ENCODE peak calls at places on chromosomes 1 and 21, in seven cellular contexts. One of them, this sample, is unnamed. For H3K79me1, the result is how much of the 10 kb centered on the place peaks cover.

GRCh38 chr1:208132287-208132882 is 111.8 kb downstream of the PLXNA2 start:
- DNase-seq in IMR-90: peak
- DNase-seq in neuronal stem cell: peak
- DNase-seq in H9: peak
- DNase-seq in mesenchymal stem cell: peak
- DNase-seq in H1: peak
- DNase-seq in trophoblast cell: peak
- DNase-seq in this sample: peak

GRCh38 chr1:85623061-85623471 is 42.5 kb downstream of the CCN1 start:
- DNase-seq in IMR-90: peak
- DNase-seq in neuronal stem cell: no peak
- DNase-seq in H9: no peak
- DNase-seq in mesenchymal stem cell: peak
- DNase-seq in H1: no peak
- DNase-seq in trophoblast cell: peak
- DNase-seq in this sample: no peak

GRCh38 chr1:234206651-234207284 is 166.5 kb upstream of the COA6 start:
- DNase-seq in IMR-90: peak
- DNase-seq in neuronal stem cell: no peak
- DNase-seq in H9: no peak
- DNase-seq in mesenchymal stem cell: peak
- DNase-seq in H1: no peak
- DNase-seq in trophoblast cell: peak
- DNase-seq in this sample: no peak

GRCh38 chr1:235429143-235429542 is 61.9 kb downstream of the TBCE start:
- DNase-seq in IMR-90: no peak
- DNase-seq in neuronal stem cell: no peak
- DNase-seq in H9: no peak
- DNase-seq in mesenchymal stem cell: no peak
- DNase-seq in H1: no peak
- DNase-seq in trophoblast cell: no peak
- DNase-seq in this sample: no peak

GRCh38 chr1:247007511-247008405 is at the start of gene ZNF695:
- DNase-seq in IMR-90: peak
- DNase-seq in neuronal stem cell: peak
- DNase-seq in H9: peak
- DNase-seq in mesenchymal stem cell: peak
- DNase-seq in H1: peak
- DNase-seq in trophoblast cell: peak
- DNase-seq in this sample: peak

GRCh38 chr1:221087919-221088318 is 208.7 kb downstream of the HLX start:
- DNase-seq in IMR-90: peak
- DNase-seq in neuronal stem cell: no peak
- DNase-seq in H9: no peak
- DNase-seq in mesenchymal stem cell: peak
- DNase-seq in H1: no peak
- DNase-seq in trophoblast cell: no peak
- DNase-seq in this sample: no peak

GRCh38 chr1:145997156-145998023 is 1.0 kb upstream of the TXNIP start:
- DNase-seq in IMR-90: no peak
- DNase-seq in neuronal stem cell: no peak
- DNase-seq in H9: no peak
- DNase-seq in mesenchymal stem cell: no peak
- DNase-seq in H1: no peak
- DNase-seq in trophoblast cell: no peak
- DNase-seq in this sample: peak

GRCh38 chr1:174051956-174052355 is 29.8 kb upstream of the RC3H1 start:
- DNase-seq in IMR-90: no peak
- DNase-seq in neuronal stem cell: peak
- DNase-seq in H9: no peak
- DNase-seq in mesenchymal stem cell: no peak
- DNase-seq in H1: no peak
- DNase-seq in trophoblast cell: no peak
- DNase-seq in this sample: no peak

GRCh38 chr1:227886503-227886961 is 61.2 kb downstream of the WNT9A start:
- DNase-seq in IMR-90: no peak
- DNase-seq in neuronal stem cell: no peak
- DNase-seq in H9: peak
- DNase-seq in mesenchymal stem cell: no peak
- DNase-seq in H1: peak
- DNase-seq in trophoblast cell: no peak
- DNase-seq in this sample: no peak

GRCh38 chr1:68358439-68358838 is 91.3 kb downstream of the RPE65 start:
- DNase-seq in IMR-90: peak
- DNase-seq in neuronal stem cell: no peak
- DNase-seq in H9: no peak
- DNase-seq in mesenchymal stem cell: peak
- DNase-seq in H1: no peak
- DNase-seq in trophoblast cell: no peak
- DNase-seq in this sample: no peak

GRCh38 chr1:228866498-228866897 is 131.2 kb downstream of the RHOU start:
- DNase-seq in IMR-90: no peak
- DNase-seq in neuronal stem cell: no peak
- DNase-seq in H9: peak
- DNase-seq in mesenchymal stem cell: peak
- DNase-seq in H1: no peak
- DNase-seq in trophoblast cell: no peak
- DNase-seq in this sample: no peak

GRCh38 chr1:168488153-168488552 is 55.6 kb downstream of the XCL2 start:
- DNase-seq in IMR-90: peak
- DNase-seq in neuronal stem cell: no peak
- DNase-seq in H9: no peak
- DNase-seq in mesenchymal stem cell: no peak
- DNase-seq in H1: no peak
- DNase-seq in trophoblast cell: no peak
- DNase-seq in this sample: no peak

GRCh38 chr1:96918406-96918805 is 196.8 kb downstream of the PTBP2 start:
- DNase-seq in IMR-90: peak
- DNase-seq in neuronal stem cell: no peak
- DNase-seq in H9: no peak
- DNase-seq in mesenchymal stem cell: no peak
- DNase-seq in H1: no peak
- DNase-seq in trophoblast cell: no peak
- DNase-seq in this sample: no peak

GRCh38 chr1:53688703-53689102 is 50.3 kb downstream of the GLIS1 start:
- DNase-seq in IMR-90: no peak
- DNase-seq in neuronal stem cell: no peak
- DNase-seq in H9: no peak
- DNase-seq in mesenchymal stem cell: no peak
- DNase-seq in H1: no peak
- DNase-seq in trophoblast cell: no peak
- DNase-seq in this sample: no peak

GRCh38 chr1:232813082-232813481 is 7.9 kb downstream of the MAP10 start:
- DNase-seq in IMR-90: no peak
- DNase-seq in neuronal stem cell: no peak
- DNase-seq in H9: no peak
- DNase-seq in mesenchymal stem cell: no peak
- DNase-seq in H1: no peak
- DNase-seq in trophoblast cell: no peak
- DNase-seq in this sample: no peak

GRCh38 chr1:168751195-168751650 is 22.2 kb upstream of the DPT start:
- DNase-seq in IMR-90: no peak
- DNase-seq in neuronal stem cell: peak
- DNase-seq in H9: no peak
- DNase-seq in mesenchymal stem cell: peak
- DNase-seq in H1: no peak
- DNase-seq in trophoblast cell: no peak
- DNase-seq in this sample: no peak

GRCh38 chr1:68725353-68725752 is 228.5 kb upstream of the DEPDC1 start:
- DNase-seq in IMR-90: no peak
- DNase-seq in neuronal stem cell: no peak
- DNase-seq in H9: no peak
- DNase-seq in mesenchymal stem cell: no peak
- DNase-seq in H1: no peak
- DNase-seq in trophoblast cell: no peak
- DNase-seq in this sample: no peak

GRCh38 chr1:243896313-243896712 is 46.3 kb upstream of the AKT3 start:
- DNase-seq in IMR-90: no peak
- DNase-seq in neuronal stem cell: no peak
- DNase-seq in H9: no peak
- DNase-seq in mesenchymal stem cell: no peak
- DNase-seq in H1: no peak
- DNase-seq in trophoblast cell: no peak
- DNase-seq in this sample: no peak
- H3K79me1 ChIP-seq in IMR-90: under half
- H3K79me1 ChIP-seq in neuronal stem cell: under half
- H3K79me1 ChIP-seq in H9: under half
- H3K79me1 ChIP-seq in mesenchymal stem cell: under half
- H3K79me1 ChIP-seq in H1: under half
- H3K79me1 ChIP-seq in trophoblast cell: under half
- H3K79me1 ChIP-seq in this sample: under half

GRCh38 chr21:15242906-15243305 is 178.1 kb upstream of the NRIP1 start:
- DNase-seq in IMR-90: no peak
- DNase-seq in neuronal stem cell: no peak
- DNase-seq in H9: no peak
- DNase-seq in mesenchymal stem cell: no peak
- DNase-seq in H1: no peak
- DNase-seq in trophoblast cell: no peak
- DNase-seq in this sample: no peak
- H3K79me1 ChIP-seq in IMR-90: under half
- H3K79me1 ChIP-seq in neuronal stem cell: under half
- H3K79me1 ChIP-seq in H9: under half
- H3K79me1 ChIP-seq in mesenchymal stem cell: under half
- H3K79me1 ChIP-seq in H1: under half
- H3K79me1 ChIP-seq in trophoblast cell: under half
- H3K79me1 ChIP-seq in this sample: under half

GRCh38 chr1:22794691-22795090 is 84.1 kb downstream of the EPHB2 start:
- DNase-seq in IMR-90: peak
- DNase-seq in neuronal stem cell: no peak
- DNase-seq in H9: no peak
- DNase-seq in mesenchymal stem cell: peak
- DNase-seq in H1: no peak
- DNase-seq in trophoblast cell: no peak
- DNase-seq in this sample: no peak

GRCh38 chr1:22793647-22794046 is 83.0 kb downstream of the EPHB2 start:
- DNase-seq in IMR-90: no peak
- DNase-seq in neuronal stem cell: no peak
- DNase-seq in H9: no peak
- DNase-seq in mesenchymal stem cell: no peak
- DNase-seq in H1: no peak
- DNase-seq in trophoblast cell: no peak
- DNase-seq in this sample: no peak

GRCh38 chr1:22798083-22798482 is 87.4 kb downstream of the EPHB2 start:
- DNase-seq in IMR-90: no peak
- DNase-seq in neuronal stem cell: no peak
- DNase-seq in H9: no peak
- DNase-seq in mesenchymal stem cell: no peak
- DNase-seq in H1: no peak
- DNase-seq in trophoblast cell: no peak
- DNase-seq in this sample: no peak

GRCh38 chr1:22799971-22800370 is 89.3 kb downstream of the EPHB2 start:
- DNase-seq in IMR-90: no peak
- DNase-seq in neuronal stem cell: no peak
- DNase-seq in H9: no peak
- DNase-seq in mesenchymal stem cell: no peak
- DNase-seq in H1: no peak
- DNase-seq in trophoblast cell: no peak
- DNase-seq in this sample: no peak

DNA sequence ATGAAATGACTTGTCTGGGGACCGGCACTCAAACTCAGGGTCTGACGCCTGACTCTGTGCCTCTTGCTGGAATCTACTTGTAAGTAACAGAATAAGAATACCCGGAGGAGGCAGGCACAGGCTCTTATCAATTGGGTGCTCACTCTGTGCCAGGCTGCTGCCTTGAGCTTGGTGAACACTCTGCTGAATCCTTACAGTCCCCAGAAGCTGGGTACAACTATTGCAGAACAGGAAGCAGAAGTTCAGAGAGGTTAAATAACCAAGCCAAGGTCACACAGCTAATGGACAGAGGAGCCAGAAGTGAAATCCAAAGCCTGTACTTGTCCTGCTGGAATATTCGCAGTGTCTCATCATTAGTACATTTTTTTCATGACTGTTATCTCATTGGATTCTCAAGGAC is 86.0 kb downstream of the EPHB2 start:
- DNase-seq in IMR-90: peak
- DNase-seq in neuronal stem cell: no peak
- DNase-seq in H9: no peak
- DNase-seq in mesenchymal stem cell: peak
- DNase-seq in H1: no peak
- DNase-seq in trophoblast cell: no peak
- DNase-seq in this sample: no peak
- H3K79me1 ChIP-seq in IMR-90: under half
- H3K79me1 ChIP-seq in neuronal stem cell: under half
- H3K79me1 ChIP-seq in H9: under half
- H3K79me1 ChIP-seq in mesenchymal stem cell: half or more
- H3K79me1 ChIP-seq in H1: under half
- H3K79me1 ChIP-seq in trophoblast cell: under half
- H3K79me1 ChIP-seq in this sample: under half

GRCh38 chr1:38806090-38806489 is 53.5 kb downstream of the RRAGC start:
- DNase-seq in IMR-90: no peak
- DNase-seq in neuronal stem cell: no peak
- DNase-seq in H9: no peak
- DNase-seq in mesenchymal stem cell: no peak
- DNase-seq in H1: no peak
- DNase-seq in trophoblast cell: no peak
- DNase-seq in this sample: no peak

GRCh38 chr1:38805036-38805435 is 54.5 kb downstream of the RRAGC start:
- DNase-seq in IMR-90: no peak
- DNase-seq in neuronal stem cell: no peak
- DNase-seq in H9: no peak
- DNase-seq in mesenchymal stem cell: no peak
- DNase-seq in H1: no peak
- DNase-seq in trophoblast cell: no peak
- DNase-seq in this sample: no peak

GRCh38 chr1:38800720-38801671 is 58.6 kb downstream of the RRAGC start:
- DNase-seq in IMR-90: no peak
- DNase-seq in neuronal stem cell: no peak
- DNase-seq in H9: no peak
- DNase-seq in mesenchymal stem cell: no peak
- DNase-seq in H1: no peak
- DNase-seq in trophoblast cell: no peak
- DNase-seq in this sample: no peak

GRCh38 chr1:38803647-38804046 is 55.9 kb downstream of the RRAGC start:
- DNase-seq in IMR-90: peak
- DNase-seq in neuronal stem cell: no peak
- DNase-seq in H9: no peak
- DNase-seq in mesenchymal stem cell: peak
- DNase-seq in H1: peak
- DNase-seq in trophoblast cell: no peak
- DNase-seq in this sample: no peak

DNA sequence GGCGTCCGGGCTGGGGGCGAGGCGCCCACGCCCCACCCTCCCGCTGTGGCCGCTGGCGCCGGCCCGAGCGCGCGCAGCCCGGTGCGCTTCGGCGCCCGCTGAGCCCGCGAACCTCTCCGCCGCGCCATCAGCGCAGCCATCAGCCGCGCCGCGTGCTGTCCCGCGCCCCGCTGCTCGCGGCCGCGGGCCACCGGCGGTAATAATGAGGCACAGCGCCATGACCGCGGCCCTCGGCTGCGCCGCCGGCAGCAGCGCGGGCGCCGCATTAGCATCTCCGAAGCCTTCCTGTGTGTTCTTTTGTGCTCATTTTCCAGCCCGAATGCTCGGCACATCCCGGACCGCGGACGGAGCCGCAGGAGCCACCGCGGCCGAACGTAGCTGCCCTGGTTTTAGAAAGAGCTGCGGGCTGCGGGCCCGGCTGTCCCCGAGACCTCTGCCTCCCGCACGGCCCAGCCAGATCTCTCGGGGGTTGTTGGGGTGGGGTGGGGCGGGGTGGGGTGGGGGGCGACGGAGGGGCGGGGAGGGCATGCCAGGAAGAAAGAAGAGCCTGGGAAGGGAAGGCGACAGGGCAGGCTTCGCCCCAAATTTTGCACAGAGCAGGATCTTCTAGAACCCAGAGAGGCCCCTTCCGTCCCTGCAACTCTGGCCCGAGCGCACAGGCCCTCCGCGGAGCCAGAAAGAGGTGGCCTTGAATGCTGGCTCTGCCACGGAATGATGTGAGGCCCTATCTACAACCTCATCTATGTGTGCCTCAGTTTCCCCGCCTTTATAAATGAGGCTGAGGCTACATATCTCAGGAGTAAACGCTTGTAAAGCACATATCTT is 55.3 kb downstream of the RRAGC start:
- DNase-seq in IMR-90: no peak
- DNase-seq in neuronal stem cell: peak
- DNase-seq in H9: peak
- DNase-seq in mesenchymal stem cell: peak
- DNase-seq in H1: peak
- DNase-seq in trophoblast cell: no peak
- DNase-seq in this sample: peak
- H3K79me1 ChIP-seq in IMR-90: under half
- H3K79me1 ChIP-seq in neuronal stem cell: under half
- H3K79me1 ChIP-seq in H9: under half
- H3K79me1 ChIP-seq in mesenchymal stem cell: under half
- H3K79me1 ChIP-seq in H1: under half
- H3K79me1 ChIP-seq in trophoblast cell: under half
- H3K79me1 ChIP-seq in this sample: under half

This sample was measured in mesendoderm.